ENCODE peak calls at places on chromosomes 12 and 14, in four cellular contexts. X is A549, C is transverse colon, K is HepG2. M is an unnamed sample.

GRCh38 chr12:58513866-58514265 is 406.4 kb downstream of the LRIG3 start:
- DNase-seq in C (no peak), K (no peak), X (no peak), M (no peak)

GRCh38 chr12:12210983-12211382 is 55.9 kb downstream of the LRP6 start:
- DNase-seq in K (no peak), C (no peak), X (no peak), M (no peak)

GRCh38 chr14:33765251-33765650 is 185.6 kb downstream of the EGLN3 start:
- DNase-seq in X (no peak), K (no peak), C (no peak), M (no peak)

GRCh38 chr14:20564501-20564997 is 3.7 kb upstream of the RNASE9 start:
- DNase-seq in K (no peak), X (no peak), C (no peak), M (no peak)

GRCh38 chr14:96748371-96748770 is 48.8 kb upstream of the VRK1 start:
- DNase-seq in C (peak; percentile 32), K (no peak), X (no peak), M (no peak)

GRCh38 chr12:20549115-20549719 is 145.9 kb upstream of the SLCO1C1 start:
- DNase-seq in C (peak; percentile 26), K (peak; percentile 4), X (peak; percentile 73), M (no peak)

GRCh38 chr12:77049767-77050353 is 15.5 kb downstream of the E2F7 start:
- DNase-seq in C (no peak), X (peak; percentile 78), K (peak; percentile 69), M (peak; percentile 39)

GRCh38 chr12:113030875-113031525 is 25.5 kb upstream of the DTX1 start:
- DNase-seq in K (peak; percentile 45), X (peak; percentile 88), C (no peak), M (peak; percentile 10)

GRCh38 chr14:59022144-59022543 is 166.3 kb upstream of the DAAM1 start:
- DNase-seq in C (no peak), K (no peak), X (peak; percentile 19), M (no peak)

GRCh38 chr12:84856156-84856900 is 56.3 kb downstream of the SLC6A15 start:
- DNase-seq in K (no peak), C (no peak), X (no peak), M (no peak)

GRCh38 chr14:53055003-53055402 is 98.1 kb downstream of the DDHD1 start:
- DNase-seq in C (no peak), K (peak; percentile 38), X (peak; percentile 55), M (no peak)

GRCh38 chr14:64726585-64726890 is 22.3 kb downstream of the PLEKHG3 start:
- DNase-seq in X (peak; percentile 52), C (peak; percentile 92), K (no peak), M (no peak)

GRCh38 chr14:40417777-40418401 is 985.7 kb upstream of the FBXO33 start:
- DNase-seq in K (peak; percentile 62), X (peak; percentile 17), C (no peak), M (no peak)

GRCh38 chr12:113202300-113203075 is 17.0 kb downstream of the RITA1 start:
- DNase-seq in X (no peak), C (no peak), K (no peak), M (no peak)

GRCh38 chr12:115232455-115233156 is 548.6 kb upstream of the TBX3 start:
- DNase-seq in X (no peak), K (no peak), C (no peak), M (no peak)

GRCh38 chr14:99821519-99822165 is 28.4 kb downstream of the EML1 start:
- DNase-seq in K (no peak), X (no peak), C (no peak), M (no peak)

GRCh38 chr14:41925409-41925808 is 318.7 kb downstream of the LRFN5 start:
- DNase-seq in C (no peak), K (peak; percentile 28), X (peak; percentile 33), M (no peak)

GRCh38 chr12:11727133-11727664 is 77.7 kb downstream of the ETV6 start:
- DNase-seq in K (peak; percentile 56), X (no peak), C (no peak), M (no peak)

GRCh38 chr12:21677622-21678277 is 20.1 kb upstream of the LDHB start:
- DNase-seq in C (no peak), K (no peak), X (peak; percentile 14), M (no peak)

GRCh38 chr12:11648514-11649412 is 711 bp upstream of the ETV6 start:
- DNase-seq in X (peak; percentile 87), K (peak; percentile 81), C (peak; percentile 71), M (peak; percentile 61)

GRCh38 chr12:19373569-19373968 is 65.7 kb upstream of the AEBP2 start:
- DNase-seq in C (no peak), K (no peak), X (no peak), M (no peak)

GRCh38 chr14:69715725-69716482 is 51.0 kb upstream of the SRSF5 start:
- DNase-seq in K (no peak), X (no peak), C (peak; percentile 59), M (peak; percentile 86)

GRCh38 chr14:104244221-104245011 is 106.0 kb downstream of the KIF26A start:
- DNase-seq in K (no peak), C (peak; percentile 2), X (no peak), M (no peak)

GRCh38 chr12:91555981-91556380 is 373.4 kb upstream of the DCN start:
- DNase-seq in X (no peak), C (no peak), K (no peak), M (no peak)
- TF ChIP-seq POLR2A in X (no peak), C (no peak), K (no peak), M (no peak)

DNA sequence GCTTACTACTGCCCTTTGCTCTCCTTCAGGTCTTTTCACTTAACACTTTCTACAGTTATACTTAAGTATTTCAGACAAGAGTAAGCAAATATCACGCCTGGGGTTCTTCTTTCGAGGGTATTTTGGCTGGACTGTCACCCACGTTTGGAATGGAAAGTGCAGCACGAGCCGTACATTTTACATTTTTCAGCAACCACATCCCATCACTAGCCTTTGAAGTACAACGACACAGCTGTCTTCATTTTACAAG is 349 bp upstream of the FAM177A1 start:
- DNase-seq in C (no peak), X (peak; percentile 31), K (no peak), M (no peak)
- TF ChIP-seq POLR2A in C (no peak), X (no peak), K (no peak), M (no peak)

DNA sequence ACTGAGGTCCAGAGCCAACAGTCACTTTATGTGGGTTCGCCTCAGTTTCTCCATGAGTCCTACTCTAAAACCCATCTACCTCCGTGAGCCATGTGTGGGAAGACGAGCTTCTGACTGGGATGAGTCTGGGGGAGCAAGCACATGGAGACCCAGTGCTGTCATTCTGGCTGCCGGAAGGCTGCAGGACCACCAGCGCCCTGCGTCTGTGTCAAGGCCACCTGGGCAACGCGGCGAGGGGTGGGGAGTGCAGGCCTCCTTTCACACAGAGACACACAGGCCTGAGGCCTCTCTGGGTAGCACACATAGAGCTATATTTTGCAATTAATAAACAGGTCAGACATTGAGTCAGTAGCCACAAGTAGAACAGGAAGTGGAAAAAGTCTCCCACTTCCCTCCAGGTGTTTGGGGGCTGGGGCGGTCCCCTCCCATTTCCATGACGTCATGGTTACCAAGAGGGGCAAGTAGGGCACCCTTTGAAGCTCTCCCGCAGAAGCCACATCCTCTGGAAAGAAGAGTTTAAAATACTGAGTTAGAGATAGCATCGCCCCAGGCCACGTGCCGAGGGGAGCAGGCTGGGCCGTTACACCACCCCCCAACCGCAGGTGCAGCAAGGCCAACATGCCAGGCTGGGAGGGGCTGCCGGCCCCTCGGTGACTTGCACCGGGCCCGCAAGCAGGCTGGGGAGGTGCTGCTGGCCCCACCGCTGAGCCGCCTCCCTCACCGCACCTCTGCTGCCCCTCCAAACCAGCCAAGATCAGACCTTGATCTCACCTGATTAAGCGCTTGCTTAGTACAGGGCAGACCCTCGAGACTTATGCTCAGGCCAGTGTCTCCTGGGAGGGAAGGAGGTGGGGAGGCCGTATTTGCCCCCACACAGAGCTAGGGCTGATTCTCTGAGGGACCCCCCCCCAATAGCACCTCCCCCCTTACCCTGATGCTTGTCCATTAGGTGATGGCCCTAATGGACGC is 32.7 kb downstream of the DAD1 start:
- DNase-seq in X (no peak), K (no peak), C (peak; percentile 88), M (peak; percentile 19)
- TF ChIP-seq POLR2A in X (no peak), K (no peak), C (no peak), M (no peak)

GRCh38 chr12:68364893-68365725 is 32.9 kb upstream of the MDM1 start:
- DNase-seq in X (peak; percentile 96), K (peak; percentile 72), C (peak; percentile 92), M (peak; percentile 85)
- TF ChIP-seq POLR2A in X (peak; percentile 88), K (peak; percentile 54), C (peak; percentile 48), M (peak; percentile 16)

GRCh38 chr12:120453060-120453761 is 7.0 kb downstream of the GATC start:
- DNase-seq in C (no peak), X (no peak), K (no peak), M (no peak)
- TF ChIP-seq POLR2A in C (no peak), X (no peak), K (no peak), M (no peak)

DNA sequence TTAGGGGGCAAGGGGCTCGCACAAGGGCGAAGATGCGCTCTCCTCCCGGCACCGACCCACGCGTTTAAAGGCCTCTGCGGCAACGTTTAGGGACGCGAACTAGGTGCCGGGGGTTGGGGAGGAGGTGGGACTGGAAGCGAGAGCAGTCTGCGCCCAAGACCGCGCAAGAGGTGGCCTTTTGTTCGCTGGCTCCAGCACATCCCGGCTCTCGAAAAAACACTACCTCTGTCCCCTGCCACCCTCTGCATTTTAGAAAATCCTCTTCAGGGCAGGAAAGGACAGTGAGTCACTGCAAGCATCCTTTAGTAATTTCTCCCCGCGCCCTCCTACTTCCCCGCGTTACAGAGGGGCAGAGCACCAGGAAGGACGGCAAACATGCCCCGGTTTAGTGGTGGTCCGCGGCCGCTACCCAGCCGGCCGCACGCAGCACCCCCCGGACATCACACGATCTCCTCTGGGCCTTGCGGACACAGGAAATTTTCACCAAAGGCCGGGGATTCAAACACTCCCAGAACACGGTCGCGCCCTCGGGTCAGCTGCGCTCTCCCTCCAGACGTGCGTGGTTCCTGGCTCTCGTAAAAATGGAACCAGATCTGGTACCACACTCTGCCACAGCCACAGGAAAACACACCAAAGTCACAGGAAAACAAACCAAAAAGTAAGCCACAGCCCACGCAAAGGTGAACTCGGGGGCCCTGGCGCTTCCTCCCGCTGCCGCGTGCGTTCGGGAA is 1.1 kb downstream of the SLC38A1 start:
- DNase-seq in K (no peak), C (no peak), X (peak; percentile 34), M (peak; percentile 11)
- TF ChIP-seq POLR2A in K (no peak), C (no peak), X (no peak), M (no peak)

DNA sequence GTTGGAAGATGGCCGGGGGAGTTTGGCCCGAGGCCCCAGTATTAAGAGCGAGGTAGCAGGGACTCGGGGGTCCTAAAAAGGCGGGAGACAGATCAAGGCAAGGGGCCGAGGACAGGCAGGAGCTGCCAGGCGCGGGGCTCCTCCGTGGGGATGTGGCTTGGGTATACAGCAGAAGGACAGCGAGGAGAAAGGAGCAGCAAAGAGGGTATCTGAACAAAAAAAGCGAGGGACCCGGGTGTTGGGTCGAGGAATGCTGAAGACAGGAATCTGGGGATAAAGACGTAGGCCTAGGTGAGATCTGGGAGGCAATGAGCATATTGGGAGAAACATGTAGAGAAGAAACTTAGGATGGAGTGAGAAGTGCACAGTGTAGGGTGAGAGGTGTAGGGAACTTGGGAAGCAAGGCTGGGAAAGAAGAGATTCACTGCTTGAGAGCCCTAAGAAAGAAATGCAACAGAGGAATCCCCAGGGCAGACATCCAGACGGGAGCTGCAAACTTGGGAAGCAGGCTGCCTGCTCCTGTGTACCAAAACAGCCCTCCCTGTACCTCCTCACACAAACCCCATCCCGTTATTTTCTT is 10.9 kb downstream of the SUOX start:
- DNase-seq in K (no peak), X (no peak), C (no peak), M (peak; percentile 16)
- TF ChIP-seq POLR2A in K (no peak), X (no peak), C (no peak), M (no peak)